ENCODE peak calls at places on chromosomes 1 and 21, in seven cellular contexts. One of them, this sample, is unnamed.

GRCh38 chr1:61323681-61324328 is 241.4 kb downstream of the NFIA start:
- DNase-seq in neuronal stem cell: no peak
- DNase-seq in trophoblast cell: no peak
- DNase-seq in mesenchymal stem cell: no peak
- DNase-seq in H9: no peak
- DNase-seq in H1: no peak
- DNase-seq in mesendoderm: no peak
- DNase-seq in this sample: no peak

GRCh38 chr1:2443285-2444137 is 31.1 kb upstream of the PEX10 start:
- DNase-seq in mesenchymal stem cell: no peak
- DNase-seq in mesendoderm: no peak
- DNase-seq in neuronal stem cell: no peak
- DNase-seq in H1: no peak
- DNase-seq in trophoblast cell: no peak
- DNase-seq in H9: peak
- DNase-seq in this sample: no peak

GRCh38 chr1:29171089-29171488 is 10.6 kb downstream of the SRSF4 start:
- DNase-seq in H1: no peak
- DNase-seq in neuronal stem cell: no peak
- DNase-seq in mesenchymal stem cell: no peak
- DNase-seq in H9: no peak
- DNase-seq in trophoblast cell: no peak
- DNase-seq in mesendoderm: no peak
- DNase-seq in this sample: no peak

GRCh38 chr1:168803696-168804510 is 74.9 kb upstream of the DPT start:
- DNase-seq in H1: no peak
- DNase-seq in mesenchymal stem cell: no peak
- DNase-seq in trophoblast cell: no peak
- DNase-seq in neuronal stem cell: peak
- DNase-seq in mesendoderm: peak
- DNase-seq in H9: peak
- DNase-seq in this sample: no peak

GRCh38 chr1:9149837-9150581 is 21.1 kb upstream of the GPR157 start:
- DNase-seq in H9: no peak
- DNase-seq in trophoblast cell: no peak
- DNase-seq in mesenchymal stem cell: no peak
- DNase-seq in mesendoderm: no peak
- DNase-seq in H1: no peak
- DNase-seq in neuronal stem cell: no peak
- DNase-seq in this sample: no peak

GRCh38 chr1:208207388-208208131 is 36.6 kb downstream of the PLXNA2 start:
- DNase-seq in H9: no peak
- DNase-seq in trophoblast cell: no peak
- DNase-seq in mesenchymal stem cell: peak
- DNase-seq in mesendoderm: peak
- DNase-seq in H1: no peak
- DNase-seq in neuronal stem cell: no peak
- DNase-seq in this sample: peak

GRCh38 chr21:15729674-15730483 is at the start of gene USP25:
- DNase-seq in neuronal stem cell: peak
- DNase-seq in trophoblast cell: peak
- DNase-seq in H9: peak
- DNase-seq in mesenchymal stem cell: peak
- DNase-seq in mesendoderm: peak
- DNase-seq in H1: peak
- DNase-seq in this sample: peak

GRCh38 chr1:111286912-111287311 is 3.7 kb upstream of the CHIA start:
- DNase-seq in neuronal stem cell: no peak
- DNase-seq in mesenchymal stem cell: no peak
- DNase-seq in mesendoderm: no peak
- DNase-seq in H9: no peak
- DNase-seq in trophoblast cell: no peak
- DNase-seq in H1: no peak
- DNase-seq in this sample: no peak

GRCh38 chr1:169809370-169810095 is 14.8 kb upstream of the METTL18 start:
- DNase-seq in H9: no peak
- DNase-seq in H1: no peak
- DNase-seq in trophoblast cell: peak
- DNase-seq in mesenchymal stem cell: peak
- DNase-seq in neuronal stem cell: no peak
- DNase-seq in mesendoderm: peak
- DNase-seq in this sample: peak

GRCh38 chr1:37954316-37954971 is 7.6 kb upstream of the INPP5B start:
- DNase-seq in mesenchymal stem cell: no peak
- DNase-seq in H9: peak
- DNase-seq in mesendoderm: peak
- DNase-seq in neuronal stem cell: no peak
- DNase-seq in trophoblast cell: no peak
- DNase-seq in H1: no peak
- DNase-seq in this sample: no peak

GRCh38 chr1:220698607-220699016 is 8.4 kb downstream of the C1orf115 start:
- DNase-seq in neuronal stem cell: no peak
- DNase-seq in mesenchymal stem cell: no peak
- DNase-seq in trophoblast cell: peak
- DNase-seq in mesendoderm: no peak
- DNase-seq in H1: no peak
- DNase-seq in H9: no peak
- DNase-seq in this sample: no peak

GRCh38 chr1:204600968-204601367 is 84.6 kb downstream of the LRRN2 start:
- DNase-seq in mesenchymal stem cell: no peak
- DNase-seq in H9: peak
- DNase-seq in mesendoderm: no peak
- DNase-seq in neuronal stem cell: no peak
- DNase-seq in H1: no peak
- DNase-seq in trophoblast cell: no peak
- DNase-seq in this sample: no peak

GRCh38 chr21:35593000-35593502 is 467.3 kb downstream of the SETD4 start:
- DNase-seq in mesendoderm: peak
- DNase-seq in H9: no peak
- DNase-seq in neuronal stem cell: no peak
- DNase-seq in mesenchymal stem cell: peak
- DNase-seq in H1: no peak
- DNase-seq in trophoblast cell: no peak
- DNase-seq in this sample: peak

GRCh38 chr1:236064674-236065508 is at the start of gene NID1:
- DNase-seq in mesendoderm: peak
- DNase-seq in trophoblast cell: peak
- DNase-seq in mesenchymal stem cell: peak
- DNase-seq in neuronal stem cell: peak
- DNase-seq in H1: peak
- DNase-seq in H9: peak
- DNase-seq in this sample: peak

GRCh38 chr1:10736623-10737267 is 59.7 kb downstream of the CASZ1 start:
- DNase-seq in trophoblast cell: no peak
- DNase-seq in neuronal stem cell: no peak
- DNase-seq in H9: no peak
- DNase-seq in H1: no peak
- DNase-seq in mesendoderm: no peak
- DNase-seq in mesenchymal stem cell: no peak
- DNase-seq in this sample: no peak

GRCh38 chr1:93503816-93504215 is 55.9 kb downstream of the FNBP1L start:
- DNase-seq in neuronal stem cell: no peak
- DNase-seq in trophoblast cell: no peak
- DNase-seq in mesenchymal stem cell: no peak
- DNase-seq in mesendoderm: no peak
- DNase-seq in H1: no peak
- DNase-seq in H9: no peak
- DNase-seq in this sample: no peak

GRCh38 chr1:45172764-45173163 is 33.6 kb downstream of the ZSWIM5 start:
- DNase-seq in mesenchymal stem cell: no peak
- DNase-seq in H9: no peak
- DNase-seq in neuronal stem cell: no peak
- DNase-seq in H1: no peak
- DNase-seq in mesendoderm: no peak
- DNase-seq in trophoblast cell: no peak
- DNase-seq in this sample: no peak

GRCh38 chr1:182263706-182264105 is 127.9 kb downstream of the GLUL start:
- DNase-seq in H9: no peak
- DNase-seq in mesendoderm: no peak
- DNase-seq in trophoblast cell: no peak
- DNase-seq in mesenchymal stem cell: no peak
- DNase-seq in neuronal stem cell: no peak
- DNase-seq in H1: no peak
- DNase-seq in this sample: no peak
- H4K8ac ChIP-seq in H9: no peak
- H4K8ac ChIP-seq in mesendoderm: no peak
- H4K8ac ChIP-seq in trophoblast cell: no peak
- H4K8ac ChIP-seq in mesenchymal stem cell: no peak
- H4K8ac ChIP-seq in neuronal stem cell: no peak
- H4K8ac ChIP-seq in H1: no peak
- H4K8ac ChIP-seq in this sample: no peak

DNA sequence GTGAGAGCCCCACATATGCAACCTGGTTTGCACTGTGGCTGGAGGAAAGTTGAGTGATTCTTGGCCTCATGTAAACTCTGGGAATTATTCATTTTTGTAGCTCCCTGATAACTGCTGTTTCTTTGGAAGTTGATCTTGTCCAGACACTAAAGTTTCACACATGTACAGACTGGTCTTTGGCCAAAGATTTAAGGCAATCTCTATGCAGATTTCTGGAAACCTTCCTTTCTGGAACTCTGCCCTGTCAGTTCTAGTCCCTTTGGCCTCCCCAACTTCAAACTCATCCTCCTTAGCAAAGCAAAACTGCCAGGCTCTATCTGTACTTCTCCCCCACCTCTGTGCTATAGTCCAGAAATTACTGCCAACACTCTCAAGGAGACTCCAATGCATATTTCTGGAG is 36.6 kb downstream of the C1orf198 start:
- DNase-seq in H1: no peak
- DNase-seq in H9: no peak
- DNase-seq in neuronal stem cell: no peak
- DNase-seq in mesendoderm: no peak
- DNase-seq in mesenchymal stem cell: peak
- DNase-seq in trophoblast cell: no peak
- DNase-seq in this sample: no peak
- H4K8ac ChIP-seq in H1: no peak
- H4K8ac ChIP-seq in H9: no peak
- H4K8ac ChIP-seq in neuronal stem cell: no peak
- H4K8ac ChIP-seq in mesendoderm: no peak
- H4K8ac ChIP-seq in mesenchymal stem cell: no peak
- H4K8ac ChIP-seq in trophoblast cell: no peak
- H4K8ac ChIP-seq in this sample: no peak

GRCh38 chr1:222970040-222970439 is 155.2 kb downstream of the DISP1 start:
- DNase-seq in H9: no peak
- DNase-seq in trophoblast cell: no peak
- DNase-seq in neuronal stem cell: no peak
- DNase-seq in mesenchymal stem cell: no peak
- DNase-seq in H1: no peak
- DNase-seq in mesendoderm: no peak
- DNase-seq in this sample: no peak
- H4K8ac ChIP-seq in H9: no peak
- H4K8ac ChIP-seq in trophoblast cell: no peak
- H4K8ac ChIP-seq in neuronal stem cell: no peak
- H4K8ac ChIP-seq in mesenchymal stem cell: no peak
- H4K8ac ChIP-seq in H1: no peak
- H4K8ac ChIP-seq in mesendoderm: no peak
- H4K8ac ChIP-seq in this sample: no peak

DNA sequence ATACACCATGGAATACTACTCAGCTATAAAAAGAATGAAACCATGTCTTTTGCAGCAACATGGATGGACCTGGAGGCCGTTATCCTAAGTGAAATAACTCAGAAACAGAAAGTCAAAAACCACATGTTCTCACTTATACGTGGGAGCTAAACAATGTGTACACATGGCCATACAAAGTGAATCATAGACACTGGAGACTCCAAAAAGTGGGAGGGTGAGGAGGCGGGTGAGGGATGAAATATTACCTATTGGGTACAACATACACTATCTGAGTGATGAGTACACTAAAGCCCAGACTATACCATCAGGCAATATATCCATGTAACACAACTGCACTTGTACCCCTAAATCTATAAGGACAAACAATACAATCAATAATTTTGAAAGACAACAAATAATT is 39.5 kb upstream of the FAM20B start:
- DNase-seq in mesendoderm: no peak
- DNase-seq in H9: no peak
- DNase-seq in H1: no peak
- DNase-seq in trophoblast cell: no peak
- DNase-seq in mesenchymal stem cell: no peak
- DNase-seq in neuronal stem cell: no peak
- DNase-seq in this sample: peak
- H4K8ac ChIP-seq in mesendoderm: no peak
- H4K8ac ChIP-seq in H9: no peak
- H4K8ac ChIP-seq in H1: no peak
- H4K8ac ChIP-seq in trophoblast cell: no peak
- H4K8ac ChIP-seq in mesenchymal stem cell: no peak
- H4K8ac ChIP-seq in neuronal stem cell: no peak
- H4K8ac ChIP-seq in this sample: no peak

GRCh38 chr1:243973169-243973568 is 77.9 kb upstream of the ZBTB18 start:
- DNase-seq in trophoblast cell: no peak
- DNase-seq in mesendoderm: no peak
- DNase-seq in neuronal stem cell: no peak
- DNase-seq in mesenchymal stem cell: no peak
- DNase-seq in H9: no peak
- DNase-seq in H1: no peak
- DNase-seq in this sample: no peak
- H4K8ac ChIP-seq in trophoblast cell: no peak
- H4K8ac ChIP-seq in mesendoderm: no peak
- H4K8ac ChIP-seq in neuronal stem cell: no peak
- H4K8ac ChIP-seq in mesenchymal stem cell: no peak
- H4K8ac ChIP-seq in H9: no peak
- H4K8ac ChIP-seq in H1: no peak
- H4K8ac ChIP-seq in this sample: no peak

DNA sequence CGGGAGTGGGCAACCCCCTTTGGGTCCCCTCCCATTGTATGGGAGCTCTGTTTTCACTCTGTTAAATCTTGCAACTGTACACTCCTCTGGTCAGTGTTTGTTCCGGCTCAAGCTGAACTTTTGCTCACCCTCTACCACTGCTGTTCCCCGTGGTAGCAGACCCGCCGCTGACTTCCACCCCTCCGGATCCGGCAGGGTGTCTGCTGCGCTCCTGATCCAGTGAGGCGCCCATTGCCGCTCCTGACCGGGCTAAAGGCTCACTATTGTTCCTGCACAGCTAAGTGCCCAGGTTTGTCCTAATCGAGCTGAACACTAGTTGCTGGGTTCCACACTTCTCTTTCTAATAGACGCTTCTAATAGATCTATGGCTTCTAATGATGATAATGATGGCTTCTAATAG is 488.6 kb downstream of the MRPL39 start:
- DNase-seq in mesenchymal stem cell: no peak
- DNase-seq in H9: no peak
- DNase-seq in trophoblast cell: no peak
- DNase-seq in neuronal stem cell: no peak
- DNase-seq in mesendoderm: no peak
- DNase-seq in H1: no peak
- DNase-seq in this sample: no peak
- H4K8ac ChIP-seq in mesenchymal stem cell: no peak
- H4K8ac ChIP-seq in H9: no peak
- H4K8ac ChIP-seq in trophoblast cell: no peak
- H4K8ac ChIP-seq in neuronal stem cell: no peak
- H4K8ac ChIP-seq in mesendoderm: no peak
- H4K8ac ChIP-seq in H1: no peak
- H4K8ac ChIP-seq in this sample: no peak

DNA sequence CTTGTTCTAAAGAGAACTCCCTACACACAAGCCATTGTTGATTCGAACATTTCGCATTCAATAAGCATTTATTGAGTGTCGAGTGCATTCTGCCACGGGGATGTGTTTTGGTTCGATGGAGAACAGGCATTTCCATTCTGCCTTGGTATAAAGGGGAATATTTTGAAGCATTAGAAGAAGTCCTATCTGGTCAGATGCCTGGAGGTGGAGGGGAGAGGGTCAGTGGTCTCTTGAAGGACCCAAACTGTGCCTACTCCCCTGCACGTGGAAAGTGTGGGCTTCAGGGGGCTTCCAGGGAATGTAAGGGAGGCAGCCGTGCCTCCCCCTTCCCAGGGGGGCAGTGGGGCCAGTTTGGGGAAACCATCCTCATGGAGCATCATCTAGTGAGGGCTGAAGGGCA is 8.3 kb downstream of the AJAP1 start:
- DNase-seq in mesenchymal stem cell: no peak
- DNase-seq in H1: no peak
- DNase-seq in trophoblast cell: no peak
- DNase-seq in neuronal stem cell: no peak
- DNase-seq in H9: no peak
- DNase-seq in mesendoderm: no peak
- DNase-seq in this sample: no peak
- H4K8ac ChIP-seq in mesenchymal stem cell: no peak
- H4K8ac ChIP-seq in H1: no peak
- H4K8ac ChIP-seq in trophoblast cell: no peak
- H4K8ac ChIP-seq in neuronal stem cell: no peak
- H4K8ac ChIP-seq in H9: no peak
- H4K8ac ChIP-seq in mesendoderm: no peak
- H4K8ac ChIP-seq in this sample: no peak

This sample was measured in IMR-90.